ENCODE peak calls at places on chromosome 3, in seven cellular contexts. One of them, this sample, is unnamed.

GRCh38 chr3:26714485-26714884 is 91.9 kb downstream of the LRRC3B start:
- DNase-seq in foreskin fibroblast: no peak
- DNase-seq in body of pancreas: no peak
- DNase-seq in psoas muscle: no peak
- DNase-seq in hepatocyte: no peak
- DNase-seq in Peyer's patch: no peak
- DNase-seq in cardiac fibroblast: no peak
- DNase-seq in this sample: no peak

GRCh38 chr3:184822654-184823053 is 10.7 kb downstream of the VPS8 start:
- DNase-seq in Peyer's patch: no peak
- DNase-seq in body of pancreas: no peak
- DNase-seq in foreskin fibroblast: no peak
- DNase-seq in hepatocyte: no peak
- DNase-seq in psoas muscle: no peak
- DNase-seq in cardiac fibroblast: peak
- DNase-seq in this sample: no peak

GRCh38 chr3:114584734-114585371 is 291.0 kb downstream of the TIGIT start:
- DNase-seq in body of pancreas: no peak
- DNase-seq in foreskin fibroblast: no peak
- DNase-seq in hepatocyte: no peak
- DNase-seq in psoas muscle: no peak
- DNase-seq in cardiac fibroblast: peak
- DNase-seq in Peyer's patch: peak
- DNase-seq in this sample: no peak

GRCh38 chr3:54897028-54897711 is 30.7 kb downstream of the LRTM1 start:
- DNase-seq in hepatocyte: no peak
- DNase-seq in body of pancreas: no peak
- DNase-seq in psoas muscle: no peak
- DNase-seq in cardiac fibroblast: peak
- DNase-seq in foreskin fibroblast: peak
- DNase-seq in Peyer's patch: no peak
- DNase-seq in this sample: no peak

GRCh38 chr3:73448041-73448440 is 176.7 kb downstream of the PDZRN3 start:
- DNase-seq in psoas muscle: no peak
- DNase-seq in hepatocyte: no peak
- DNase-seq in cardiac fibroblast: no peak
- DNase-seq in foreskin fibroblast: no peak
- DNase-seq in Peyer's patch: no peak
- DNase-seq in body of pancreas: no peak
- DNase-seq in this sample: no peak

GRCh38 chr3:161275919-161276318 is 54.8 kb downstream of the NMD3 start:
- DNase-seq in foreskin fibroblast: no peak
- DNase-seq in body of pancreas: no peak
- DNase-seq in psoas muscle: no peak
- DNase-seq in hepatocyte: no peak
- DNase-seq in Peyer's patch: no peak
- DNase-seq in cardiac fibroblast: no peak
- DNase-seq in this sample: no peak

GRCh38 chr3:142129516-142130171 is 19.7 kb downstream of the TFDP2 start:
- DNase-seq in foreskin fibroblast: no peak
- DNase-seq in Peyer's patch: no peak
- DNase-seq in psoas muscle: no peak
- DNase-seq in body of pancreas: no peak
- DNase-seq in hepatocyte: no peak
- DNase-seq in cardiac fibroblast: no peak
- DNase-seq in this sample: no peak

GRCh38 chr3:87575538-87575937 is 299.2 kb upstream of the POU1F1 start:
- DNase-seq in cardiac fibroblast: no peak
- DNase-seq in body of pancreas: no peak
- DNase-seq in psoas muscle: no peak
- DNase-seq in foreskin fibroblast: no peak
- DNase-seq in Peyer's patch: no peak
- DNase-seq in hepatocyte: no peak
- DNase-seq in this sample: no peak

GRCh38 chr3:184332370-184333090 is 4.9 kb upstream of the FAM131A start:
- DNase-seq in Peyer's patch: no peak
- DNase-seq in cardiac fibroblast: peak
- DNase-seq in psoas muscle: no peak
- DNase-seq in body of pancreas: no peak
- DNase-seq in hepatocyte: no peak
- DNase-seq in foreskin fibroblast: peak
- DNase-seq in this sample: no peak

GRCh38 chr3:13051581-13051980 is 21.6 kb downstream of the IQSEC1 start:
- DNase-seq in cardiac fibroblast: no peak
- DNase-seq in foreskin fibroblast: no peak
- DNase-seq in Peyer's patch: no peak
- DNase-seq in hepatocyte: no peak
- DNase-seq in body of pancreas: no peak
- DNase-seq in psoas muscle: no peak
- DNase-seq in this sample: no peak

GRCh38 chr3:177647876-177648275 is 450.6 kb upstream of the TBL1XR1 start:
- DNase-seq in foreskin fibroblast: no peak
- DNase-seq in Peyer's patch: peak
- DNase-seq in body of pancreas: no peak
- DNase-seq in psoas muscle: no peak
- DNase-seq in cardiac fibroblast: no peak
- DNase-seq in hepatocyte: no peak
- DNase-seq in this sample: no peak

GRCh38 chr3:4850211-4850927 is 128.9 kb upstream of the BHLHE40 start:
- DNase-seq in hepatocyte: no peak
- DNase-seq in body of pancreas: no peak
- DNase-seq in psoas muscle: no peak
- DNase-seq in cardiac fibroblast: no peak
- DNase-seq in Peyer's patch: no peak
- DNase-seq in foreskin fibroblast: no peak
- DNase-seq in this sample: no peak

GRCh38 chr3:52350436-52350835 is 34.3 kb downstream of the DNAH1 start:
- DNase-seq in foreskin fibroblast: no peak
- DNase-seq in psoas muscle: no peak
- DNase-seq in cardiac fibroblast: no peak
- DNase-seq in Peyer's patch: no peak
- DNase-seq in hepatocyte: no peak
- DNase-seq in body of pancreas: peak
- DNase-seq in this sample: no peak

GRCh38 chr3:26452363-26452762 is 170.2 kb upstream of the LRRC3B start:
- DNase-seq in psoas muscle: no peak
- DNase-seq in hepatocyte: no peak
- DNase-seq in body of pancreas: no peak
- DNase-seq in foreskin fibroblast: no peak
- DNase-seq in cardiac fibroblast: no peak
- DNase-seq in Peyer's patch: no peak
- DNase-seq in this sample: no peak

GRCh38 chr3:193554790-193555189 is at the start of gene ATP13A4:
- DNase-seq in Peyer's patch: no peak
- DNase-seq in psoas muscle: no peak
- DNase-seq in cardiac fibroblast: no peak
- DNase-seq in body of pancreas: peak
- DNase-seq in hepatocyte: peak
- DNase-seq in foreskin fibroblast: no peak
- DNase-seq in this sample: no peak

GRCh38 chr3:158701666-158702065 is 29.2 kb upstream of the LXN start:
- DNase-seq in hepatocyte: no peak
- DNase-seq in cardiac fibroblast: no peak
- DNase-seq in body of pancreas: no peak
- DNase-seq in psoas muscle: no peak
- DNase-seq in Peyer's patch: no peak
- DNase-seq in foreskin fibroblast: peak
- DNase-seq in this sample: no peak

GRCh38 chr3:149129326-149130123 is at the start of gene HPS3:
- DNase-seq in Peyer's patch: peak
- DNase-seq in hepatocyte: peak
- DNase-seq in psoas muscle: peak
- DNase-seq in body of pancreas: peak
- DNase-seq in foreskin fibroblast: peak
- DNase-seq in cardiac fibroblast: peak
- DNase-seq in this sample: peak

GRCh38 chr3:150495563-150496168 is 50.6 kb downstream of the SERP1 start:
- DNase-seq in hepatocyte: peak
- DNase-seq in cardiac fibroblast: peak
- DNase-seq in Peyer's patch: no peak
- DNase-seq in psoas muscle: no peak
- DNase-seq in body of pancreas: no peak
- DNase-seq in foreskin fibroblast: peak
- DNase-seq in this sample: no peak

GRCh38 chr3:143313598-143314188 is 194.1 kb downstream of the CHST2 start:
- DNase-seq in foreskin fibroblast: no peak
- DNase-seq in hepatocyte: no peak
- DNase-seq in Peyer's patch: no peak
- DNase-seq in psoas muscle: no peak
- DNase-seq in body of pancreas: no peak
- DNase-seq in cardiac fibroblast: no peak
- DNase-seq in this sample: no peak

GRCh38 chr3:167691366-167691765 is 37.6 kb upstream of the WDR49 start:
- DNase-seq in psoas muscle: no peak
- DNase-seq in Peyer's patch: no peak
- DNase-seq in cardiac fibroblast: no peak
- DNase-seq in foreskin fibroblast: no peak
- DNase-seq in body of pancreas: no peak
- DNase-seq in hepatocyte: no peak
- DNase-seq in this sample: no peak

GRCh38 chr3:27507515-27508266 is 23.5 kb upstream of the SLC4A7 start:
- DNase-seq in hepatocyte: no peak
- DNase-seq in body of pancreas: peak
- DNase-seq in cardiac fibroblast: peak
- DNase-seq in foreskin fibroblast: no peak
- DNase-seq in psoas muscle: no peak
- DNase-seq in Peyer's patch: no peak
- DNase-seq in this sample: no peak

GRCh38 chr3:153163349-153164008 is 1.5 kb downstream of the RAP2B start:
- DNase-seq in foreskin fibroblast: no peak
- DNase-seq in body of pancreas: no peak
- DNase-seq in Peyer's patch: no peak
- DNase-seq in hepatocyte: peak
- DNase-seq in psoas muscle: no peak
- DNase-seq in cardiac fibroblast: peak
- DNase-seq in this sample: no peak

GRCh38 chr3:21447471-21448205 is 303.4 kb downstream of the ZNF385D start:
- DNase-seq in foreskin fibroblast: peak
- DNase-seq in body of pancreas: no peak
- DNase-seq in Peyer's patch: no peak
- DNase-seq in hepatocyte: no peak
- DNase-seq in psoas muscle: no peak
- DNase-seq in cardiac fibroblast: peak
- DNase-seq in this sample: no peak

GRCh38 chr3:59064276-59064675 is 14.5 kb upstream of the CFAP20DC start:
- DNase-seq in cardiac fibroblast: no peak
- DNase-seq in foreskin fibroblast: peak
- DNase-seq in body of pancreas: no peak
- DNase-seq in Peyer's patch: no peak
- DNase-seq in psoas muscle: no peak
- DNase-seq in hepatocyte: no peak
- DNase-seq in this sample: no peak

DNA sequence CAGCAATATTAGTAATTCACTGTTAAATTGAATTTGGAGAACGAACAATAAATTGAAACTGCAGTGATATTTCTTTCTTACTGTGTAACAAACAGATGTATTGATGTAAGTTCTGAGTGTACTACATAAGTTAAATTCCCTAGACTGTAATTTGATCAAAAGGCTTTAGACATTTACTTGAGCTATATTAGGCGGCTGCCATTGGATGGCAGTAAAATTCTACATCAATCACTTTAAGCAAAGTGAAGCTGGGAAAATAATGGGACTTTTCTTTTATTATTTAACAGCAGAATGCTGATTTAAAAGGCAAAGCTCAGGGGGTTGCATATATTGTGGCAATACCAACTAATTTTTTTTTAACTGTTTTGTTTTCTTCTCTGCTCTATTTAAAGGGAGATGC is 212.6 kb upstream of the PLSCR5 start:
- DNase-seq in Peyer's patch: no peak
- DNase-seq in psoas muscle: no peak
- DNase-seq in cardiac fibroblast: peak
- DNase-seq in hepatocyte: no peak
- DNase-seq in body of pancreas: no peak
- DNase-seq in foreskin fibroblast: peak
- DNase-seq in this sample: no peak
- TF ChIP-seq CTCF in Peyer's patch: no peak
- TF ChIP-seq CTCF in psoas muscle: peak
- TF ChIP-seq CTCF in cardiac fibroblast: peak
- TF ChIP-seq CTCF in hepatocyte: peak
- TF ChIP-seq CTCF in body of pancreas: no peak
- TF ChIP-seq CTCF in foreskin fibroblast: peak
- TF ChIP-seq CTCF in this sample: peak

GRCh38 chr3:6929918-6930317 is 69.0 kb downstream of the GRM7 start:
- DNase-seq in cardiac fibroblast: no peak
- DNase-seq in body of pancreas: no peak
- DNase-seq in foreskin fibroblast: no peak
- DNase-seq in hepatocyte: no peak
- DNase-seq in psoas muscle: no peak
- DNase-seq in Peyer's patch: no peak
- DNase-seq in this sample: no peak

GRCh38 chr3:6928064-6928463 is 67.1 kb downstream of the GRM7 start:
- DNase-seq in psoas muscle: no peak
- DNase-seq in hepatocyte: no peak
- DNase-seq in foreskin fibroblast: no peak
- DNase-seq in Peyer's patch: no peak
- DNase-seq in body of pancreas: peak
- DNase-seq in cardiac fibroblast: no peak
- DNase-seq in this sample: no peak
- TF ChIP-seq CTCF in psoas muscle: no peak
- TF ChIP-seq CTCF in hepatocyte: no peak
- TF ChIP-seq CTCF in foreskin fibroblast: no peak
- TF ChIP-seq CTCF in Peyer's patch: no peak
- TF ChIP-seq CTCF in body of pancreas: no peak
- TF ChIP-seq CTCF in cardiac fibroblast: no peak
- TF ChIP-seq CTCF in this sample: no peak

GRCh38 chr3:46408853-46409252 is 1.8 kb downstream of the CCRL2 start:
- DNase-seq in Peyer's patch: no peak
- DNase-seq in cardiac fibroblast: no peak
- DNase-seq in body of pancreas: no peak
- DNase-seq in foreskin fibroblast: no peak
- DNase-seq in hepatocyte: no peak
- DNase-seq in psoas muscle: no peak
- DNase-seq in this sample: no peak
- TF ChIP-seq CTCF in Peyer's patch: no peak
- TF ChIP-seq CTCF in cardiac fibroblast: no peak
- TF ChIP-seq CTCF in body of pancreas: no peak
- TF ChIP-seq CTCF in foreskin fibroblast: no peak
- TF ChIP-seq CTCF in hepatocyte: no peak
- TF ChIP-seq CTCF in psoas muscle: no peak
- TF ChIP-seq CTCF in this sample: no peak

DNA sequence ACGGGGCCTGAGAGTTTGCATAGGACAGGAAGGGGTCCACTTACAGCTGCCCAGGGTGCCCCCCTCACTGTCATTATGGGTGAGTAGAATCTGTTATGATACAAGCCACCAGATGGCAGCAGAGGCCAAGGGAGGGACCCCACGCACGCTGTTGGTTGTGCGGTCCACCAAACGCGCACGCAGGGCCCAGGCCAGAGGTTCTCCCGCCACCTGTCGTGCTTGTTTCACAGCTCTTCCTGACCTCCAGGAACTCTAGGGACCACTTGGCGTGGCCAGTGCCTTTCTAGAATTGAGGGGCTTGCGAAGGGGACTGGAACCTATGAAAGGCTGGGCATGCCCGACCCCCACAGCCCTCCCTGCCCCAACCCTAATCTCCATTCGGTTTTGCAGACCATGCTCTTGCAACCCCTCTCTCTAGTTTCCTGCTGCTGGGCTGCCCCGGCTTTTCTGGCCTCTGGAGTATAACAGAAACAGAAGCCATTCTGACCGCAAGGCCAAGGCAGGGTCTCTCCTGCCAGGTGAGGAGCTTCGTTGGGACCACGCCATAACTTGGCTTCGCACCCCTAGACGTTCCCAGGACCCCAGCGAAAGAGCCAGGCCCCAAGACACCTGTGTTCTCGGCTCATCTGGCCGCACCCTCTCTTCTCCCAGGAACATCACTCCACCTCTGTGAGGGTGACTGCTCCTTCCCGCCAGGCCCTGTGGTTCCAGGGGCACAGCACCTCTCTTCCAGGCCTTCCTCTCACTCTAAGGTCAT is 46.0 kb downstream of the ALDH1L1 start:
- DNase-seq in foreskin fibroblast: peak
- DNase-seq in psoas muscle: peak
- DNase-seq in body of pancreas: peak
- DNase-seq in hepatocyte: peak
- DNase-seq in Peyer's patch: no peak
- DNase-seq in cardiac fibroblast: peak
- DNase-seq in this sample: peak
- TF ChIP-seq CTCF in foreskin fibroblast: peak
- TF ChIP-seq CTCF in psoas muscle: peak
- TF ChIP-seq CTCF in body of pancreas: peak
- TF ChIP-seq CTCF in hepatocyte: peak
- TF ChIP-seq CTCF in Peyer's patch: peak
- TF ChIP-seq CTCF in cardiac fibroblast: peak
- TF ChIP-seq CTCF in this sample: peak

This sample was measured in type B pancreatic cell.